ENCODE peak calls at places on chromosomes 16 and 17, in seven cellular contexts. One of them, this sample, is unnamed.

GRCh38 chr17:21458036-21458435 is 81.9 kb downstream of the KCNJ12 start:
- DNase-seq in nephron progenitor cell: peak
- DNase-seq in NCI-H1436: no peak
- DNase-seq in GM12865: no peak
- DNase-seq in cardiac muscle cell: no peak
- DNase-seq in spleen: no peak
- DNase-seq in endothelial cell: no peak
- DNase-seq in this sample: no peak

GRCh38 chr16:84266451-84266850 is 26.6 kb upstream of the KCNG4 start:
- DNase-seq in cardiac muscle cell: peak
- DNase-seq in NCI-H1436: no peak
- DNase-seq in endothelial cell: peak
- DNase-seq in spleen: no peak
- DNase-seq in nephron progenitor cell: peak
- DNase-seq in GM12865: peak
- DNase-seq in this sample: peak

GRCh38 chr16:56420613-56421012 is 4.7 kb downstream of the AMFR start:
- DNase-seq in GM12865: no peak
- DNase-seq in nephron progenitor cell: no peak
- DNase-seq in spleen: no peak
- DNase-seq in NCI-H1436: no peak
- DNase-seq in endothelial cell: no peak
- DNase-seq in cardiac muscle cell: no peak
- DNase-seq in this sample: no peak

GRCh38 chr16:61042736-61043135 is 993.5 kb downstream of the CDH8 start:
- DNase-seq in nephron progenitor cell: peak
- DNase-seq in NCI-H1436: no peak
- DNase-seq in cardiac muscle cell: peak
- DNase-seq in endothelial cell: peak
- DNase-seq in GM12865: no peak
- DNase-seq in spleen: no peak
- DNase-seq in this sample: no peak

GRCh38 chr17:41906465-41907184 is 12.1 kb downstream of the ACLY start:
- DNase-seq in NCI-H1436: no peak
- DNase-seq in nephron progenitor cell: no peak
- DNase-seq in GM12865: no peak
- DNase-seq in cardiac muscle cell: no peak
- DNase-seq in endothelial cell: no peak
- DNase-seq in spleen: no peak
- DNase-seq in this sample: no peak

GRCh38 chr17:61536417-61536955 is 54.5 kb downstream of the NACA2 start:
- DNase-seq in endothelial cell: no peak
- DNase-seq in nephron progenitor cell: no peak
- DNase-seq in cardiac muscle cell: no peak
- DNase-seq in GM12865: peak
- DNase-seq in spleen: no peak
- DNase-seq in NCI-H1436: no peak
- DNase-seq in this sample: no peak

GRCh38 chr16:75109732-75110243 is 6.8 kb downstream of the LDHD start:
- DNase-seq in NCI-H1436: no peak
- DNase-seq in spleen: peak
- DNase-seq in nephron progenitor cell: no peak
- DNase-seq in cardiac muscle cell: no peak
- DNase-seq in GM12865: no peak
- DNase-seq in endothelial cell: no peak
- DNase-seq in this sample: no peak

GRCh38 chr17:2179615-2180295 is 123.8 kb downstream of the SMG6 start:
- DNase-seq in cardiac muscle cell: no peak
- DNase-seq in spleen: no peak
- DNase-seq in GM12865: no peak
- DNase-seq in nephron progenitor cell: no peak
- DNase-seq in endothelial cell: no peak
- DNase-seq in NCI-H1436: no peak
- DNase-seq in this sample: no peak

GRCh38 chr16:86355538-86355937 is 154.8 kb upstream of the FOXF1 start:
- DNase-seq in endothelial cell: no peak
- DNase-seq in spleen: no peak
- DNase-seq in cardiac muscle cell: no peak
- DNase-seq in nephron progenitor cell: no peak
- DNase-seq in NCI-H1436: no peak
- DNase-seq in GM12865: no peak
- DNase-seq in this sample: no peak

GRCh38 chr17:15966183-15966878 is 21.4 kb downstream of the ADORA2B start:
- DNase-seq in spleen: peak
- DNase-seq in GM12865: no peak
- DNase-seq in nephron progenitor cell: no peak
- DNase-seq in endothelial cell: peak
- DNase-seq in cardiac muscle cell: peak
- DNase-seq in NCI-H1436: peak
- DNase-seq in this sample: no peak

GRCh38 chr16:31202402-31203385 is at the start of gene PYCARD:
- DNase-seq in nephron progenitor cell: peak
- DNase-seq in spleen: peak
- DNase-seq in GM12865: peak
- DNase-seq in NCI-H1436: no peak
- DNase-seq in endothelial cell: peak
- DNase-seq in cardiac muscle cell: peak
- DNase-seq in this sample: peak

GRCh38 chr16:47143677-47144558 is at the start of gene NETO2:
- DNase-seq in NCI-H1436: peak
- DNase-seq in nephron progenitor cell: peak
- DNase-seq in endothelial cell: peak
- DNase-seq in spleen: peak
- DNase-seq in GM12865: peak
- DNase-seq in cardiac muscle cell: peak
- DNase-seq in this sample: peak

GRCh38 chr16:67397812-67398545 is 4.7 kb upstream of the TPPP3 start:
- DNase-seq in nephron progenitor cell: no peak
- DNase-seq in NCI-H1436: no peak
- DNase-seq in GM12865: no peak
- DNase-seq in cardiac muscle cell: no peak
- DNase-seq in spleen: peak
- DNase-seq in endothelial cell: no peak
- DNase-seq in this sample: no peak

GRCh38 chr17:64599187-64599676 is 62.9 kb downstream of the SMURF2 start:
- DNase-seq in cardiac muscle cell: no peak
- DNase-seq in GM12865: peak
- DNase-seq in endothelial cell: no peak
- DNase-seq in spleen: peak
- DNase-seq in nephron progenitor cell: no peak
- DNase-seq in NCI-H1436: no peak
- DNase-seq in this sample: peak

GRCh38 chr17:56912105-56912999 is 1.5 kb downstream of the TRIM25 start:
- DNase-seq in nephron progenitor cell: no peak
- DNase-seq in NCI-H1436: no peak
- DNase-seq in GM12865: no peak
- DNase-seq in spleen: no peak
- DNase-seq in cardiac muscle cell: no peak
- DNase-seq in endothelial cell: no peak
- DNase-seq in this sample: peak

GRCh38 chr17:51228177-51228576 is 31.7 kb downstream of the MBTD1 start:
- DNase-seq in spleen: no peak
- DNase-seq in endothelial cell: no peak
- DNase-seq in nephron progenitor cell: no peak
- DNase-seq in NCI-H1436: no peak
- DNase-seq in GM12865: no peak
- DNase-seq in cardiac muscle cell: no peak
- DNase-seq in this sample: no peak

GRCh38 chr16:85978291-85978775 is 79.4 kb downstream of the IRF8 start:
- DNase-seq in NCI-H1436: no peak
- DNase-seq in endothelial cell: no peak
- DNase-seq in nephron progenitor cell: no peak
- DNase-seq in cardiac muscle cell: no peak
- DNase-seq in GM12865: no peak
- DNase-seq in spleen: no peak
- DNase-seq in this sample: no peak

GRCh38 chr16:65386707-65387106 is 264.8 kb upstream of the CDH11 start:
- DNase-seq in nephron progenitor cell: no peak
- DNase-seq in cardiac muscle cell: no peak
- DNase-seq in spleen: no peak
- DNase-seq in endothelial cell: no peak
- DNase-seq in NCI-H1436: no peak
- DNase-seq in GM12865: no peak
- DNase-seq in this sample: no peak

GRCh38 chr16:47779201-47780016 is 318.3 kb downstream of the PHKB start:
- DNase-seq in cardiac muscle cell: no peak
- DNase-seq in NCI-H1436: no peak
- DNase-seq in spleen: peak
- DNase-seq in nephron progenitor cell: no peak
- DNase-seq in GM12865: peak
- DNase-seq in endothelial cell: no peak
- DNase-seq in this sample: peak

GRCh38 chr16:13873835-13874438 is 46.0 kb upstream of the ERCC4 start:
- DNase-seq in endothelial cell: peak
- DNase-seq in spleen: no peak
- DNase-seq in NCI-H1436: peak
- DNase-seq in nephron progenitor cell: peak
- DNase-seq in GM12865: peak
- DNase-seq in cardiac muscle cell: peak
- DNase-seq in this sample: peak

GRCh38 chr17:47257651-47258339 is 4.2 kb downstream of the ITGB3 start:
- DNase-seq in nephron progenitor cell: no peak
- DNase-seq in spleen: no peak
- DNase-seq in GM12865: no peak
- DNase-seq in cardiac muscle cell: no peak
- DNase-seq in NCI-H1436: no peak
- DNase-seq in endothelial cell: no peak
- DNase-seq in this sample: peak

GRCh38 chr17:40519089-40519775 is 17.8 kb upstream of the TNS4 start:
- DNase-seq in endothelial cell: no peak
- DNase-seq in nephron progenitor cell: no peak
- DNase-seq in GM12865: no peak
- DNase-seq in spleen: peak
- DNase-seq in cardiac muscle cell: no peak
- DNase-seq in NCI-H1436: no peak
- DNase-seq in this sample: no peak

GRCh38 chr16:88527186-88527936 is 42.8 kb upstream of the ZC3H18 start:
- DNase-seq in NCI-H1436: peak
- DNase-seq in endothelial cell: peak
- DNase-seq in spleen: peak
- DNase-seq in cardiac muscle cell: peak
- DNase-seq in GM12865: peak
- DNase-seq in nephron progenitor cell: peak
- DNase-seq in this sample: peak

This sample was measured in K562.